ENCODE peak calls at places on chromosomes 6 and 20, in nine cellular contexts. N is ELR; D is effector memory CD8-positive, alpha-beta T cell; O is mesothelial cell of epicardium; H is stimulated activated CD4-positive, alpha-beta T cell treated with anti-CD3 and anti-CD28 coated beads, Interleukin-15, amount 100 ng/mL, for 24 hours; L is HEK293T; V is central memory CD4-positive, alpha-beta T cell; P is epithelial cell of prostate; E is right cardiac atrium. Y is an unnamed sample.

GRCh38 chr20:59850018-59850641 is 83.3 kb downstream of the SYCP2 start:
- DNase-seq in N (peak; percentile 50), D (no peak), O (no peak), H (no peak), L (peak; percentile 42), V (no peak), P (no peak), E (no peak), Y (no peak)

GRCh38 chr20:42219005-42219404 is 600.8 kb upstream of the CHD6 start:
- DNase-seq in N (no peak), D (no peak), O (no peak), H (no peak), L (peak; percentile 6), V (no peak), P (no peak), E (no peak), Y (no peak)

GRCh38 chr6:75205776-75206334 is at the start of gene COL12A1:
- DNase-seq in N (peak; percentile 99), D (no peak), O (no peak), H (peak; percentile 42), L (peak; percentile 30), V (no peak), P (peak; percentile 87), E (peak; percentile 94), Y (peak; percentile 43)

GRCh38 chr20:9532069-9532809 is 17.8 kb downstream of the LAMP5 start:
- DNase-seq in N (peak; percentile 6), D (no peak), O (no peak), H (no peak), L (no peak), V (no peak), P (no peak), E (no peak), Y (no peak)

GRCh38 chr20:14948416-14948815 is 611.0 kb upstream of the FLRT3 start:
- DNase-seq in N (no peak), D (no peak), O (no peak), H (no peak), L (no peak), V (no peak), P (no peak), E (no peak), Y (no peak)

GRCh38 chr6:79421707-79422484 is 115.3 kb downstream of the LCA5 start:
- DNase-seq in N (peak; percentile 60), D (no peak), O (no peak), H (no peak), L (no peak), V (no peak), P (peak; percentile 52), E (no peak), Y (no peak)

GRCh38 chr6:37059344-37060194 is 54.1 kb downstream of the FGD2 start:
- DNase-seq in N (peak; percentile 99), D (no peak), O (no peak), H (no peak), L (peak; percentile 46), V (no peak), P (peak; percentile 92), E (peak; percentile 82), Y (peak; percentile 36)

GRCh38 chr6:54737247-54737646 is 109.3 kb upstream of the FAM83B start:
- DNase-seq in N (peak; percentile 26), D (no peak), O (no peak), H (peak; percentile 14), L (peak; percentile 23), V (no peak), P (no peak), E (no peak), Y (peak; percentile 21)

GRCh38 chr6:152669894-152670293 is 27.8 kb upstream of the MYCT1 start:
- DNase-seq in N (peak; percentile 46), D (no peak), O (no peak), H (no peak), L (no peak), V (no peak), P (no peak), E (no peak), Y (no peak)

GRCh38 chr6:23396934-23397333 is 729.1 kb upstream of the NRSN1 start:
- DNase-seq in N (no peak), D (no peak), O (no peak), H (no peak), L (no peak), V (no peak), P (no peak), E (no peak), Y (no peak)

GRCh38 chr6:14046476-14047068 is 71.0 kb upstream of the CD83 start:
- DNase-seq in N (peak; percentile 77), D (peak; percentile 43), O (no peak), H (peak; percentile 60), L (peak; percentile 79), V (peak; percentile 23), P (no peak), E (no peak), Y (peak; percentile 70)

GRCh38 chr6:67888886-67889681 is 746.0 kb upstream of the ADGRB3 start:
- DNase-seq in N (peak; percentile 40), D (no peak), O (no peak), H (no peak), L (no peak), V (no peak), P (no peak), E (no peak), Y (no peak)

GRCh38 chr6:49553353-49553752 is 2.9 kb downstream of the C6orf141 start:
- DNase-seq in N (peak; percentile 90), D (no peak), O (no peak), H (no peak), L (no peak), V (no peak), P (peak; percentile 80), E (no peak), Y (no peak)

GRCh38 chr20:17809714-17810631 is 110.2 kb downstream of the BANF2 start:
- DNase-seq in N (peak; percentile 6), D (no peak), O (no peak), H (no peak), L (no peak), V (no peak), P (no peak), E (no peak), Y (no peak)

GRCh38 chr20:55880361-55880760 is 125.0 kb downstream of the CBLN4 start:
- DNase-seq in N (no peak), D (no peak), O (no peak), H (no peak), L (no peak), V (no peak), P (no peak), E (no peak), Y (no peak)

GRCh38 chr6:166810864-166811263 is 145.5 kb downstream of the RNASET2 start:
- DNase-seq in N (no peak), D (no peak), O (no peak), H (no peak), L (no peak), V (no peak), P (no peak), E (no peak), Y (no peak)

GRCh38 chr6:70303034-70303525 is at the start of gene COL9A1:
- DNase-seq in N (no peak), D (no peak), O (no peak), H (no peak), L (no peak), V (no peak), P (no peak), E (no peak), Y (no peak)

GRCh38 chr6:142384455-142385332 is 82.9 kb downstream of the ADGRG6 start:
- DNase-seq in N (peak; percentile 89), D (no peak), O (no peak), H (no peak), L (no peak), V (no peak), P (no peak), E (no peak), Y (no peak)

GRCh38 chr20:17859616-17860232 is 108.9 kb downstream of the SNX5 start:
- DNase-seq in N (no peak), D (peak; percentile 41), O (no peak), H (peak; percentile 25), L (no peak), V (no peak), P (no peak), E (no peak), Y (peak; percentile 60)

GRCh38 chr20:5513975-5514516 is 197.3 kb upstream of the PROKR2 start:
- DNase-seq in N (peak; percentile 85), D (no peak), O (no peak), H (no peak), L (no peak), V (no peak), P (no peak), E (no peak), Y (no peak)

GRCh38 chr6:10138917-10139316 is 276.0 kb downstream of the TFAP2A start:
- DNase-seq in N (peak; percentile 79), D (no peak), O (no peak), H (no peak), L (no peak), V (no peak), P (peak; percentile 73), E (no peak), Y (no peak)

GRCh38 chr6:39772559-39773283 is 19.5 kb upstream of the DAAM2 start:
- DNase-seq in N (peak; percentile 23), D (no peak), O (no peak), H (no peak), L (no peak), V (no peak), P (no peak), E (no peak), Y (no peak)

GRCh38 chr6:169975286-169975685 is 223.9 kb downstream of the ERMARD start:
- DNase-seq in N (no peak), D (no peak), O (no peak), H (no peak), L (no peak), V (no peak), P (no peak), E (no peak), Y (no peak)

GRCh38 chr6:163564536-163564935 is 150.0 kb downstream of the QKI start:
- DNase-seq in N (no peak), D (no peak), O (no peak), H (no peak), L (no peak), V (no peak), P (no peak), E (no peak), Y (no peak)

GRCh38 chr20:52201395-52201794 is 9.8 kb upstream of the ZFP64 start:
- DNase-seq in N (no peak), D (no peak), O (no peak), H (no peak), L (no peak), V (no peak), P (no peak), E (no peak), Y (no peak)

GRCh38 chr6:154683756-154684523 is 49.3 kb upstream of the SCAF8 start:
- DNase-seq in N (peak; percentile 64), D (no peak), O (no peak), H (no peak), L (no peak), V (no peak), P (no peak), E (no peak), Y (no peak)

GRCh38 chr20:1473821-1474220 is 7.2 kb upstream of the NSFL1C start:
- DNase-seq in N (no peak), D (no peak), O (no peak), H (no peak), L (no peak), V (no peak), P (no peak), E (no peak), Y (no peak)

GRCh38 chr20:33521461-33521860 is 31.6 kb downstream of the CBFA2T2 start:
- DNase-seq in N (no peak), D (no peak), O (no peak), H (no peak), L (no peak), V (no peak), P (no peak), E (no peak), Y (no peak)

GRCh38 chr20:45337367-45338120 is 10.7 kb downstream of the SDC4 start:
- DNase-seq in N (peak; percentile 97), D (no peak), O (no peak), H (no peak), L (no peak), V (no peak), P (no peak), E (peak; percentile 55), Y (no peak)

GRCh38 chr6:113936093-113936934 is 34.6 kb downstream of the HDAC2 start:
- DNase-seq in N (peak; percentile 69), D (peak; percentile 22), O (no peak), H (no peak), L (peak; percentile 54), V (peak; percentile 3), P (no peak), E (no peak), Y (no peak)